ENCODE peak calls at places on chromosome 20, in nine cellular contexts. R is cardiac muscle cell; H is RWPE1; O is heart right ventricle; T is CD8-positive, alpha-beta T cell; X is heart left ventricle; L is GM23338; P is ovary; W is fibroblast of lung. G is an unnamed sample.

GRCh38 chr20:10789386-10789785 is 115.6 kb upstream of the JAG1 start:
- DNase-seq in R (no peak), H (no peak), O (no peak), T (no peak), X (no peak), L (no peak), P (no peak), W (no peak), G (no peak)

GRCh38 chr20:29497261-29497671 is 1760.2 kb upstream of the DEFB115 start:
- DNase-seq in R (no peak), H (no peak), O (peak), T (peak), X (peak), L (no peak), P (peak), W (peak), G (no peak)

GRCh38 chr20:37358366-37359150 is 12.6 kb downstream of the SRC start:
- DNase-seq in R (no peak), H (peak), O (no peak), T (no peak), X (no peak), L (no peak), P (peak), W (no peak), G (no peak)

GRCh38 chr20:37856932-37857660 is 45.8 kb upstream of the VSTM2L start:
- DNase-seq in R (no peak), H (no peak), O (no peak), T (no peak), X (no peak), L (no peak), P (no peak), W (peak), G (no peak)

GRCh38 chr20:62753626-62754025 is 42.6 kb upstream of the MRGBP start:
- DNase-seq in R (no peak), H (no peak), O (no peak), T (no peak), X (peak), L (no peak), P (no peak), W (no peak), G (no peak)

GRCh38 chr20:40268321-40269075 is 420.5 kb downstream of the MAFB start:
- DNase-seq in R (no peak), H (no peak), O (no peak), T (no peak), X (no peak), L (peak), P (no peak), W (no peak), G (no peak)

GRCh38 chr20:45300961-45301360 is 5.7 kb upstream of the RBPJL start:
- DNase-seq in R (peak), H (peak), O (no peak), T (peak), X (no peak), L (peak), P (no peak), W (no peak), G (no peak)

GRCh38 chr20:40797425-40797824 is 108.4 kb upstream of the MAFB start:
- DNase-seq in R (no peak), H (peak), O (no peak), T (no peak), X (no peak), L (peak), P (no peak), W (peak), G (no peak)

GRCh38 chr20:53763707-53764415 is 170.2 kb upstream of the ZNF217 start:
- DNase-seq in R (no peak), H (no peak), O (no peak), T (no peak), X (no peak), L (peak), P (no peak), W (peak), G (no peak)

GRCh38 chr20:5001174-5002076 is at the start of gene SLC23A2:
- DNase-seq in R (peak), H (peak), O (peak), T (peak), X (peak), L (peak), P (peak), W (no peak), G (peak)

GRCh38 chr20:5990946-5991345 is 40.5 kb downstream of the MCM8 start:
- DNase-seq in R (no peak), H (no peak), O (no peak), T (no peak), X (no peak), L (no peak), P (no peak), W (no peak), G (no peak)

GRCh38 chr20:44600301-44600700 is 17.9 kb downstream of the PKIG start:
- DNase-seq in R (no peak), H (no peak), O (no peak), T (no peak), X (no peak), L (no peak), P (peak), W (no peak), G (no peak)

GRCh38 chr20:22744341-22745193 is 160.2 kb upstream of the FOXA2 start:
- DNase-seq in R (no peak), H (peak), O (no peak), T (no peak), X (no peak), L (no peak), P (no peak), W (no peak), G (no peak)

GRCh38 chr20:46053416-46053815 is 24.4 kb downstream of the SLC12A5 start:
- DNase-seq in R (no peak), H (no peak), O (no peak), T (no peak), X (no peak), L (no peak), P (no peak), W (no peak), G (no peak)

GRCh38 chr20:20076297-20077065 is 24.1 kb downstream of the CFAP61 start:
- DNase-seq in R (no peak), H (peak), O (no peak), T (no peak), X (no peak), L (no peak), P (no peak), W (peak), G (peak)

GRCh38 chr20:19283503-19283902 is 71.1 kb downstream of the SLC24A3 start:
- DNase-seq in R (no peak), H (no peak), O (no peak), T (no peak), X (no peak), L (no peak), P (no peak), W (no peak), G (no peak)

GRCh38 chr20:60003776-60004175 is 45.6 kb downstream of the CDH26 start:
- DNase-seq in R (no peak), H (no peak), O (no peak), T (no peak), X (no peak), L (no peak), P (no peak), W (no peak), G (no peak)

GRCh38 chr20:8432435-8433148 is 300.5 kb downstream of the PLCB1 start:
- DNase-seq in R (peak), H (no peak), O (peak), T (no peak), X (no peak), L (peak), P (no peak), W (no peak), G (no peak)

DNA sequence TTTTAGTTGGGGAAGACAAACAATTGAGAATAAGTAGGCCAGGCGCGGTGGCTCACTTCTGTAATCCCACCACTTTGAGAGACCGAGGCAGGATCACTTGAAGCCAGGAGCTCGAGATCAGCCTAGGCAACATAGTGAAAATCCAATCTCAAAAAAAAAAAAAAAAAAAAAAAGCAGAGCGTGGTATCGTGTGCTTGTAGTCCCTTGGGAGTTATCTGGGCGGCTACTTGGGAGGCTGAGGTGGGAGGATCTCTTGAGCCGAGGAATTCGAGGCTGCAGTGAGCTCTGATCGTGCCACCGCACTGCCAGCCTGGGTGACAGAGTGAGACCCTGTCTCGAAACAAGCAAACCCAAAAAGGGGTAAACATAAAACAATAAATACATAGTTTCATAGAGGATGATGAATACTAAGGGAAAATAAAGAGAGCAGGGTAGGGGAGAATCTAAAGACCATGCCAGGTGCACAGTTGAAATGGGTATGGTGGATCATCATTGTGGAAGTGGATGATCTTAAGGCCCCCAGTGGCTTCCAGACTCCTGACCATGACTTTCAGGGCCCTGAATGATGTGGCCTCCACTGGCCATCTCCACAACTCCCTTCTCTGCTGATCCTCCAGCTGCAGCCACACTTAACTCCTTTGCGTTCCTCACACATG is 947 bp downstream of the POFUT1 start:
- DNase-seq in R (no peak), H (no peak), O (no peak), T (no peak), X (no peak), L (no peak), P (no peak), W (no peak), G (no peak)
- H3K27ac ChIP-seq in R (peak), H (peak), O (peak), T (peak), X (no peak), L (no peak), P (no peak), W (peak), G (no peak)

DNA sequence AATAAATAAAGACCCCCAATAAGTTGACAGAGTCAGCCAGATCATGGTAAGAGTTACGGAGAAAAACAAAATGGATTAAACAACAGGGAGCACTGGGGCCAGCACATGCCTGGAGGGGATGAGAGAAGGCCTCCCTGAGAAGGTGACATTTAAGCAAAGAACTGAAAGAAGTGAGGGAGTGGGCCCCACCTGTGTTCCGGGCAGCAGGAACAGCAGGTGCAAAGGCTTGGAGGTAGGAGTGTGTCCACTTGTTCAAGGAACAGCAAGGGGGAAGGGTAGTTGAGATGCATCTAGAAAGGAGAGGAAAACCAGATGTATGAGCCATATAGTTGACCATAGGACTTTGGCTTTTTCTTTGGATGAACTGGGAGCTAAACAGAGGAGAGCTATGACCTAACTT is 7.6 kb upstream of the PREX1 start:
- DNase-seq in R (no peak), H (no peak), O (no peak), T (no peak), X (no peak), L (no peak), P (no peak), W (no peak), G (no peak)
- H3K27ac ChIP-seq in R (no peak), H (no peak), O (no peak), T (no peak), X (no peak), L (no peak), P (no peak), W (no peak), G (no peak)

GRCh38 chr20:50138479-50139393 is 14.8 kb downstream of the PEDS1 start:
- DNase-seq in R (no peak), H (no peak), O (no peak), T (no peak), X (peak), L (peak), P (no peak), W (no peak), G (peak)

GRCh38 chr20:50138120-50138478 is 15.4 kb downstream of the PEDS1 start:
- DNase-seq in R (no peak), H (no peak), O (no peak), T (no peak), X (no peak), L (no peak), P (no peak), W (no peak), G (no peak)

GRCh38 chr20:50140339-50140859 is 13.1 kb downstream of the PEDS1 start:
- DNase-seq in R (no peak), H (no peak), O (no peak), T (no peak), X (no peak), L (no peak), P (no peak), W (no peak), G (no peak)

GRCh38 chr20:50133474-50134217 is 19.9 kb downstream of the PEDS1 start:
- DNase-seq in R (no peak), H (no peak), O (no peak), T (no peak), X (peak), L (no peak), P (no peak), W (no peak), G (no peak)

GRCh38 chr20:50136822-50137599 is 16.5 kb downstream of the PEDS1 start:
- DNase-seq in R (no peak), H (peak), O (no peak), T (no peak), X (no peak), L (no peak), P (no peak), W (no peak), G (no peak)
- H3K27ac ChIP-seq in R (no peak), H (peak), O (peak), T (no peak), X (peak), L (peak), P (no peak), W (peak), G (peak)

GRCh38 chr20:13741879-13742278 is 42.8 kb downstream of the ESF1 start:
- DNase-seq in R (no peak), H (no peak), O (no peak), T (no peak), X (no peak), L (no peak), P (no peak), W (no peak), G (no peak)

GRCh38 chr20:13739726-13740649 is 44.7 kb downstream of the ESF1 start:
- DNase-seq in R (no peak), H (no peak), O (no peak), T (no peak), X (no peak), L (no peak), P (no peak), W (no peak), G (no peak)

GRCh38 chr20:13735829-13736228 is 48.9 kb downstream of the ESF1 start:
- DNase-seq in R (no peak), H (no peak), O (no peak), T (no peak), X (no peak), L (no peak), P (no peak), W (no peak), G (no peak)

GRCh38 chr20:13736792-13737191 is 47.9 kb downstream of the ESF1 start:
- DNase-seq in R (no peak), H (no peak), O (no peak), T (no peak), X (no peak), L (no peak), P (no peak), W (peak), G (no peak)
- H3K27ac ChIP-seq in R (no peak), H (no peak), O (peak), T (no peak), X (peak), L (no peak), P (peak), W (no peak), G (no peak)

GRCh38 chr20:57747889-57748456 is 38.2 kb upstream of the PMEPA1 start:
- DNase-seq in R (no peak), H (no peak), O (peak), T (no peak), X (no peak), L (no peak), P (peak), W (no peak), G (no peak)
- H3K27ac ChIP-seq in R (no peak), H (peak), O (peak), T (no peak), X (peak), L (no peak), P (no peak), W (no peak), G (no peak)

DNA sequence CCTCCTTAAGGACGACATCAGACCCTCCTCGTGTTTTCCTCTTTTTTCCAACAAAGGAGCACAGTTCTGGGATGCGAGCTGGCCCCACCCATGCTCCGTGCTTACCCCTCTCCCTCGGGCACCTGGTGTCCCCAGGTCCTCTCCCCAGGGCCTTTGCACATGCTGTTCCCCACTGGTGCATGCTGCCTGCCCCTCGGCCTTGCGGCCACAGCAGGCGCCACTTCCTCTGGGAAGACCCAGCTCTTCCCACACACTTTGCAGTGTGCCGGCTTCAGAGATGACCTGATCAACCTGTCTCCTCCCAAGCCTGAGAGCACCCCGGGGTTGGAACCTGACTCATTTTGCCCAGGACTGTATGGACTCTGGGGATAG is 39.8 kb downstream of the GNAS-AS1 start:
- DNase-seq in R (no peak), H (no peak), O (no peak), T (no peak), X (no peak), L (no peak), P (no peak), W (no peak), G (no peak)
- H3K27ac ChIP-seq in R (no peak), H (no peak), O (no peak), T (no peak), X (no peak), L (no peak), P (no peak), W (no peak), G (no peak)

GRCh38 chr20:51393566-51393965 is 149.0 kb downstream of the NFATC2 start:
- DNase-seq in R (peak), H (no peak), O (peak), T (no peak), X (peak), L (no peak), P (no peak), W (no peak), G (no peak)
- H3K27ac ChIP-seq in R (peak), H (no peak), O (peak), T (no peak), X (peak), L (no peak), P (no peak), W (no peak), G (no peak)

G was measured in caudate nucleus.